ENCODE peak calls at places on chromosomes 3 and 15, in four cellular contexts. T, Y, Q and L are unnamed samples.
A peak's percentile ranks its signal among the peaks of the same experiment; 100 is the strongest.

GRCh38 chr3:184778426-184779332 is 33.3 kb upstream of the VPS8 start:
- DNase-seq in T (no peak), Y (no peak), Q (no peak), L (no peak)

GRCh38 chr3:42526616-42527367 is 24.3 kb downstream of the VIPR1 start:
- DNase-seq in T (no peak), Y (no peak), Q (no peak), L (no peak)

GRCh38 chr15:81516461-81516860 is 142.4 kb upstream of the TMC3 start:
- DNase-seq in T (peak; percentile 81), Y (no peak), Q (peak; percentile 79), L (no peak)

GRCh38 chr15:40323953-40324937 is 753 bp downstream of the INAFM2 start:
- DNase-seq in T (peak; percentile 37), Y (no peak), Q (no peak), L (no peak)

GRCh38 chr3:169237181-169237580 is 426.3 kb downstream of the MECOM start:
- DNase-seq in T (no peak), Y (no peak), Q (no peak), L (no peak)

GRCh38 chr3:52402706-52403270 is 42.1 kb downstream of the SEMA3G start:
- DNase-seq in T (no peak), Y (no peak), Q (no peak), L (no peak)

GRCh38 chr15:59814409-59814808 is 125.3 kb upstream of the BNIP2 start:
- DNase-seq in T (no peak), Y (no peak), Q (no peak), L (no peak)

GRCh38 chr3:9211155-9211950 is 38.1 kb downstream of the SRGAP3 start:
- DNase-seq in T (no peak), Y (no peak), Q (peak; percentile 49), L (no peak)

GRCh38 chr3:2713923-2714322 is 396.3 kb downstream of the IL5RA start:
- DNase-seq in T (no peak), Y (no peak), Q (no peak), L (no peak)
- TF ChIP-seq CTCF in T (no peak), Y (peak; percentile 58), Q (no peak), L (no peak)

DNA sequence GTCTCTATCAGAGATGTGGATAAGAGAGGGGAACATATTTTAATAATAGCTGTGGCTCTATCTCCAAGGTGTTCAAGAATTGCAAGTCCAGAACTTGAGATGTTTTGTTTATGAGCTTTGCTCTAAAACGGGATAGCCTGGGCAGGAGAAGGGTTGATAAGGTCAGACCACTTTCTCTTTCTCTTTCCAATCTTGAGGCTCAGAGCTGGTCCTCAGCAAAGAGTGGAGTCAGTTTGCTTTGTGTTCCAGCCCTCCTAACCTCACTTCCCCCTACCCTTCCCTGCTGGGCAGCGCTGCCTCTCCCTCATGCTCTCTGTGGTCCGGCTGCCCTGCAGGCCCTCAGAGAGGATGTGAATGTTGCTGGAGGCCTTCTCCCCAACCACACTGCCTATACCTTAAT is 13.8 kb downstream of the KLHL6 start:
- DNase-seq in T (peak; percentile 9), Y (no peak), Q (no peak), L (no peak)
- H3K4me3 ChIP-seq in T (no peak overlapping the region), Y (no peak overlapping the region), Q (no peak overlapping the region), L (no peak overlapping the region)

DNA sequence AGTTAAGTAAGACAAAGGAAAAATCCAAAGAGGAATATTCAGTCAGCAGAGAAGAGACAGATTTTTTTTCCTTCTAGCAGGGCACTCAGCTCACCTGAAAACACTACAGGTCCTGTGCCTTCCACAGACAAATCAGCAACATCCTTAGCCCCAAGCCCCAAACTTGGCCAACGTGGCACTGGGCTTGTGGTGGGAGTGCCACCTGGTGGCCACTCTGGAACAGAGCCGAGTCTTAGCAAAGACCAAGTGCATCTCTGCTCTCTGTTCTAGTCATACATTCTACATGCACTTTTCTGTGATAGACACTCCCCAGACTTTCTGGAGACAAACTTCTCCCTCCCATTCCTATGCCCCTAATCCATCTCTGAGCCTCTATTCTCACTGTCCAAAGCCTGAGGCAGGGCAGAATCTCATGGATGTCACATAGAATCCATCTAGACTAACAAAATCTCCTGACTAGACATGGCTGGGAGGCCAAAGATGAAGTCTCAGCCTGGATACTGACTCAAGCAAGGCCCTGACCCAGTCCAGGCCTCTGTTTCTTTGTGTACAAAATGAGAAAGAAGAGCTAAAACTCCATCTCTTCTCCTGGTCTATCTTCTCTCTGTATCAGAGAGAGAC is 5.0 kb upstream of the SEMA7A start:
- DNase-seq in T (peak; percentile 65), Y (peak; percentile 74), Q (peak; percentile 71), L (no peak)
- TF ChIP-seq CTCF in T (peak; percentile 90), Y (peak; percentile 90), Q (peak; percentile 95), L (peak; percentile 90)

DNA sequence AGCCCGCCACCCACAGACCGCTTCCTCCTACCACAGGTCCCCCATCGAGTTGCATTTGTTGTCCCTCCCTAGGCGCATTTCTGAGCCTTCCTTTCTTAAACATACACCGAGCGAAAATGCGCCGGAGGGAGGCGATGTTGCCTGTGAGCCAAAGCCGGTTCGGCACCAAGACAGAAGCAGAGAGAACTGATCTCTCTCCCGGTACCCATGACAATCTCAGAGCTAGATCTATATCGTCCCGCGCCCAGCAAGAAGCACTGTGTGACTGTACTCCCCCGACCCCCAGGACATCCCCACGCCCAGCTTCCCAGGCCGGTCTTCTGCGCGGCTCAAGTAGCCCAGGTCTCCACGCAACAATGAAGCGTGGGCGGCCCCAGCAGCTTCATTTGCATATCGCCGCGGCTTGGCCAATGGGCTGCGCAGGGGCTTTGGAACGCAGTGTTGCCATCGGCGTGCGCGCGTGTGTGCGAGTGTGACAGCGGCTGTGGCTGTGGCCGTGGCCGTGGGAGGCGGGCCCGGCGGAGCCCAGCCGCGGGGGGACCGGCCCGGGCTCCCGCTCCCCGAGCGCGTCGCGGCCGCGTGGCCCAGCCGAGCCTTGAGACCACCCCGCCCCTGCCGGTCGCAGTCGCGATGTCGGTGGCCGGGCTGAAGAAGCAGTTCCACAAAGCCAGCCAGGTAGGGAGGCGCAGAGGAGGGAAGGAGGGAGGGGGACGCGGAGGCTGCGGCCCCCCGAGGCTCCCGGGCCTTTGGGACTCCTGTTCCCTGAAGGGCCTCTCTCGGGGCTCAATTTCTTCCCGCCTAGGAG is at the start of gene SH3GL3:
- DNase-seq in T (peak; percentile 80), Y (peak; percentile 17), Q (peak; percentile 69), L (no peak)
- H3K4me3 ChIP-seq in T (peak within 1 kb of the TSS; percentile 32), Y (peak within 1 kb of the TSS; percentile 14), Q (peak within 1 kb of the TSS; percentile 41), L (peak within 1 kb of the TSS; percentile 55)

GRCh38 chr15:92954578-92954977 is 54.5 kb downstream of the CHD2 start:
- DNase-seq in T (no peak), Y (no peak), Q (no peak), L (no peak)
- TF ChIP-seq CTCF in T (peak; percentile 18), Y (peak; percentile 35), Q (peak; percentile 17), L (no peak)

GRCh38 chr3:170442945-170443344 is 24.3 kb downstream of the CLDN11 start:
- DNase-seq in T (no peak), Y (no peak), Q (no peak), L (no peak)
- H3K4me3 ChIP-seq in T (no peak overlapping the region), Y (no peak overlapping the region), Q (no peak overlapping the region), L (no peak overlapping the region)

GRCh38 chr15:92936693-92937092 is 36.6 kb downstream of the CHD2 start:
- DNase-seq in T (no peak), Y (no peak), Q (no peak), L (no peak)

GRCh38 chr15:92941668-92942067 is 41.5 kb downstream of the CHD2 start:
- DNase-seq in T (no peak), Y (no peak), Q (no peak), L (no peak)

GRCh38 chr15:92936138-92936537 is 36.0 kb downstream of the CHD2 start:
- DNase-seq in T (no peak), Y (no peak), Q (no peak), L (no peak)

GRCh38 chr15:92937880-92938279 is 37.8 kb downstream of the CHD2 start:
- DNase-seq in T (no peak), Y (no peak), Q (no peak), L (no peak)

GRCh38 chr15:92938387-92938786 is 38.3 kb downstream of the CHD2 start:
- DNase-seq in T (no peak), Y (no peak), Q (no peak), L (no peak)
- TF ChIP-seq CTCF in T (no peak), Y (no peak), Q (no peak), L (no peak)

DNA sequence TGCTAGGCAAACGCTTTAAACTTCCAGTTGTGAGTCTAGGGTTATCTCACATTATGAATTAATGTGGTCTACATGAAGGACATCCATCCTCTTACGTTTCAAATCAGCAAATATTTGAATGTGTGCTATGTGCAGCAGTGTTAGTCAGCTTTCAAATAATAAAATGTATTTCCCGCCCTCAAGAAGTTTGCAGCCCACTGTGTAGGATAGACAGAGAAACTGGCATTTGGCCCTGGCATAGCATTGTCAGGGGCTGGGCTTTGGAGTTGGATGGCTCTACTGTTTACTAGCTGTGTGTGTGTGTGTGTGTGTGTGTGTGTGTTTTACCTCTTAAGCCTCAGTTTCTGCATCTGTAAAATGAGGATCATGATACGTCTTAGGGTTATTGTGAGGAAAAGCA is 400.5 kb upstream of the C2CD4B start:
- DNase-seq in T (no peak), Y (no peak), Q (no peak), L (no peak)
- H3K4me3 ChIP-seq in T (no peak overlapping the region), Y (no peak overlapping the region), Q (no peak overlapping the region), L (no peak overlapping the region)

GRCh38 chr3:65408531-65409181 is 630.1 kb downstream of the MAGI1 start:
- DNase-seq in T (peak; percentile 86), Y (no peak), Q (no peak), L (no peak)

GRCh38 chr3:65411367-65411766 is 627.4 kb downstream of the MAGI1 start:
- DNase-seq in T (peak; percentile 56), Y (no peak), Q (no peak), L (no peak)

GRCh38 chr3:65412591-65412990 is 626.1 kb downstream of the MAGI1 start:
- DNase-seq in T (peak; percentile 18), Y (peak; percentile 15), Q (no peak), L (no peak)
- TF ChIP-seq CTCF in T (no peak), Y (no peak), Q (peak; percentile 5), L (no peak)

DNA sequence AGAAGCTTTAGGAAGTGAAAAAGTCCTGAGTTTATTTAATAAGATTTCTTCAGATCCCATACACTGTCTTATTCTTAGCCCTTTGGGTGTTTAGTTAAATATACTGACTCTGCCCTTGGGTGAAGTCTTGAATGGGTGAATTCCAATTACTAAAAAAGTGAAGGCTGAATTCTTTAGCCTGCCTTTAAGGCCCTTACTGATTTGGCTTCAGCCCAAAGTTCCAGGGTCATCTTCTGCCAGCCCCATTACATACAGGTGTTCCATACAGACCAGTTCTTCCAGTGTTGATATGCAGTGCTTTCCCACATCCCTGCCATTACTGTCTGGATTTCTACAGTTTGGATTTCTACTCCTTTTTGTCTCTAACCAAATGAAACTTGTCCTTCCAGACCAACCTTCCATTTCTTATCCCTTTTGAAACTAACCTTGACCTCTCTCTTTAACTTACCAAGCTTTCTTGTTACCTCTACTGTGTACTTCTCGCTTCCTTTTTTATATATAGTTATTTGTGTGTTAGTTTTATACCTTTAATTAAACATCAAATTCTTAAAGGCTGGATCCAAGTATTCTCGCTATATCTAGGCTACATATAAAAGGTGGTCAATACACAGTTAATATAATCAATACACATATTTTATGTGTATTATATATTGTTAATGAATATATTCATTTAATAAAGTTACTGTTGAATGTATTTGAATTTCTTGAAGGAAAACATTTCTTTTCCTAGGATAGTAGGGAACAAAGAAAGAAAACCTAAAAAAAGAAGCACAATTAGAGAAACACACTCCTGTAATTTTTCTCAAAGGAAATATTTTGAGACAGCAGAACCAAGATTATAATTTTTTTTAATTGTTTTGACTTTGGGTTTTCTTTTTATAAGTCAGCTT is 15.0 kb downstream of the MBNL1 start:
- DNase-seq in T (no peak), Y (no peak), Q (peak; percentile 25), L (no peak)
- H3K4me3 ChIP-seq in T (no peak overlapping the region), Y (no peak overlapping the region), Q (no peak overlapping the region), L (no peak overlapping the region)